ENCODE peak calls at places on chromosome 2, in seven cellular contexts. One of them, this sample, is unnamed.

GRCh38 chr2:197809064-197809463 is 4.7 kb downstream of the PLCL1 start:
- DNase-seq in HCT116: no peak
- DNase-seq in NT2/D1: no peak
- DNase-seq in H1: no peak
- DNase-seq in SK-N-SH: no peak
- DNase-seq in GM12878: no peak
- DNase-seq in K562: no peak
- DNase-seq in this sample: no peak

GRCh38 chr2:42192642-42193566 is 23.8 kb downstream of the EML4 start:
- DNase-seq in K562: no peak
- DNase-seq in SK-N-SH: no peak
- DNase-seq in NT2/D1: no peak
- DNase-seq in HCT116: no peak
- DNase-seq in GM12878: no peak
- DNase-seq in H1: no peak
- DNase-seq in this sample: no peak

GRCh38 chr2:149617476-149617875 is 29.9 kb upstream of the MMADHC start:
- DNase-seq in H1: no peak
- DNase-seq in SK-N-SH: no peak
- DNase-seq in K562: no peak
- DNase-seq in HCT116: no peak
- DNase-seq in GM12878: no peak
- DNase-seq in NT2/D1: no peak
- DNase-seq in this sample: no peak

GRCh38 chr2:176211110-176211509 is 22.6 kb downstream of the HOXD1 start:
- DNase-seq in NT2/D1: no peak
- DNase-seq in GM12878: no peak
- DNase-seq in K562: no peak
- DNase-seq in SK-N-SH: no peak
- DNase-seq in H1: no peak
- DNase-seq in HCT116: no peak
- DNase-seq in this sample: no peak

GRCh38 chr2:36380624-36381481 is 25.3 kb downstream of the CRIM1 start:
- DNase-seq in HCT116: no peak
- DNase-seq in SK-N-SH: peak; percentile 42
- DNase-seq in H1: no peak
- DNase-seq in NT2/D1: no peak
- DNase-seq in GM12878: no peak
- DNase-seq in K562: no peak
- DNase-seq in this sample: peak; percentile 99

GRCh38 chr2:41950440-41950960 is 97.3 kb upstream of the PKDCC start:
- DNase-seq in NT2/D1: no peak
- DNase-seq in SK-N-SH: no peak
- DNase-seq in H1: no peak
- DNase-seq in K562: no peak
- DNase-seq in HCT116: no peak
- DNase-seq in GM12878: no peak
- DNase-seq in this sample: no peak

GRCh38 chr2:47145466-47145865 is 9.6 kb downstream of the STPG4 start:
- DNase-seq in H1: no peak
- DNase-seq in SK-N-SH: no peak
- DNase-seq in GM12878: no peak
- DNase-seq in NT2/D1: no peak
- DNase-seq in HCT116: no peak
- DNase-seq in K562: no peak
- DNase-seq in this sample: no peak

GRCh38 chr2:169828141-169828811 is 1.0 kb downstream of the UBR3 start:
- DNase-seq in HCT116: no peak
- DNase-seq in H1: no peak
- DNase-seq in GM12878: peak; percentile 12
- DNase-seq in SK-N-SH: peak; percentile 76
- DNase-seq in NT2/D1: no peak
- DNase-seq in K562: peak; percentile 79
- DNase-seq in this sample: peak; percentile 62

GRCh38 chr2:88927142-88927541 is 235.7 kb downstream of the RPIA start:
- DNase-seq in HCT116: no peak
- DNase-seq in H1: no peak
- DNase-seq in SK-N-SH: no peak
- DNase-seq in NT2/D1: no peak
- DNase-seq in GM12878: no peak
- DNase-seq in K562: no peak
- DNase-seq in this sample: no peak

GRCh38 chr2:232310690-232311089 is 67.9 kb upstream of the ALPP start:
- DNase-seq in NT2/D1: no peak
- DNase-seq in K562: no peak
- DNase-seq in HCT116: no peak
- DNase-seq in SK-N-SH: no peak
- DNase-seq in GM12878: no peak
- DNase-seq in H1: no peak
- DNase-seq in this sample: no peak

GRCh38 chr2:145822892-145823534 is 1303.1 kb upstream of the ZEB2 start:
- DNase-seq in H1: no peak
- DNase-seq in GM12878: no peak
- DNase-seq in HCT116: no peak
- DNase-seq in SK-N-SH: no peak
- DNase-seq in K562: no peak
- DNase-seq in NT2/D1: no peak
- DNase-seq in this sample: peak; percentile 98

GRCh38 chr2:13240061-13240460 is 523.3 kb downstream of the TRIB2 start:
- DNase-seq in GM12878: no peak
- DNase-seq in H1: no peak
- DNase-seq in HCT116: no peak
- DNase-seq in SK-N-SH: no peak
- DNase-seq in K562: no peak
- DNase-seq in NT2/D1: no peak
- DNase-seq in this sample: no peak

GRCh38 chr2:217710218-217710565 is 292.6 kb downstream of the TNS1 start:
- DNase-seq in K562: no peak
- DNase-seq in NT2/D1: no peak
- DNase-seq in SK-N-SH: no peak
- DNase-seq in GM12878: no peak
- DNase-seq in HCT116: no peak
- DNase-seq in H1: no peak
- DNase-seq in this sample: no peak

GRCh38 chr2:41420872-41421271 is 626.9 kb upstream of the PKDCC start:
- DNase-seq in K562: no peak
- DNase-seq in H1: no peak
- DNase-seq in SK-N-SH: no peak
- DNase-seq in NT2/D1: no peak
- DNase-seq in HCT116: no peak
- DNase-seq in GM12878: no peak
- DNase-seq in this sample: no peak

GRCh38 chr2:181352158-181352557 is 105.0 kb upstream of the ITGA4 start:
- DNase-seq in HCT116: no peak
- DNase-seq in SK-N-SH: no peak
- DNase-seq in NT2/D1: no peak
- DNase-seq in GM12878: no peak
- DNase-seq in H1: no peak
- DNase-seq in K562: no peak
- DNase-seq in this sample: no peak

GRCh38 chr2:119111115-119111975 is 47.2 kb downstream of the C1QL2 start:
- DNase-seq in H1: no peak
- DNase-seq in NT2/D1: no peak
- DNase-seq in HCT116: peak; percentile 72
- DNase-seq in GM12878: no peak
- DNase-seq in SK-N-SH: no peak
- DNase-seq in K562: no peak
- DNase-seq in this sample: no peak

GRCh38 chr2:22273853-22274252 is 1111.1 kb upstream of the KLHL29 start:
- DNase-seq in H1: no peak
- DNase-seq in GM12878: no peak
- DNase-seq in NT2/D1: no peak
- DNase-seq in HCT116: no peak
- DNase-seq in K562: no peak
- DNase-seq in SK-N-SH: no peak
- DNase-seq in this sample: no peak

GRCh38 chr2:200199576-200200263 is 106.8 kb upstream of the SPATS2L start:
- DNase-seq in SK-N-SH: no peak
- DNase-seq in H1: no peak
- DNase-seq in K562: no peak
- DNase-seq in HCT116: no peak
- DNase-seq in NT2/D1: no peak
- DNase-seq in GM12878: no peak
- DNase-seq in this sample: no peak

GRCh38 chr2:69077224-69077953 is 64.4 kb downstream of the ANTXR1 start:
- DNase-seq in SK-N-SH: no peak
- DNase-seq in NT2/D1: no peak
- DNase-seq in K562: no peak
- DNase-seq in GM12878: no peak
- DNase-seq in H1: no peak
- DNase-seq in HCT116: no peak
- DNase-seq in this sample: no peak

GRCh38 chr2:60554649-60555065 is 1.2 kb upstream of the BCL11A start:
- DNase-seq in NT2/D1: no peak
- DNase-seq in H1: no peak
- DNase-seq in SK-N-SH: peak; percentile 52
- DNase-seq in HCT116: no peak
- DNase-seq in K562: peak; percentile 8
- DNase-seq in GM12878: no peak
- DNase-seq in this sample: no peak
- TF ChIP-seq YY1 in NT2/D1: no peak
- TF ChIP-seq YY1 in H1: no peak
- TF ChIP-seq YY1 in SK-N-SH: no peak
- TF ChIP-seq YY1 in HCT116: no peak
- TF ChIP-seq YY1 in K562: no peak
- TF ChIP-seq YY1 in GM12878: no peak
- TF ChIP-seq YY1 in this sample: no peak

GRCh38 chr2:55022486-55022885 is 27.8 kb downstream of the RTN4 start:
- DNase-seq in SK-N-SH: no peak
- DNase-seq in GM12878: no peak
- DNase-seq in NT2/D1: no peak
- DNase-seq in H1: no peak
- DNase-seq in K562: no peak
- DNase-seq in HCT116: no peak
- DNase-seq in this sample: no peak
- TF ChIP-seq YY1 in SK-N-SH: no peak
- TF ChIP-seq YY1 in GM12878: no peak
- TF ChIP-seq YY1 in NT2/D1: no peak
- TF ChIP-seq YY1 in H1: no peak
- TF ChIP-seq YY1 in K562: no peak
- TF ChIP-seq YY1 in HCT116: no peak
- TF ChIP-seq YY1 in this sample: no peak

GRCh38 chr2:108805032-108805431 is 18.5 kb downstream of the CCDC138 start:
- DNase-seq in GM12878: no peak
- DNase-seq in HCT116: no peak
- DNase-seq in NT2/D1: no peak
- DNase-seq in K562: no peak
- DNase-seq in SK-N-SH: no peak
- DNase-seq in H1: no peak
- DNase-seq in this sample: no peak
- TF ChIP-seq YY1 in GM12878: no peak
- TF ChIP-seq YY1 in HCT116: no peak
- TF ChIP-seq YY1 in NT2/D1: no peak
- TF ChIP-seq YY1 in K562: no peak
- TF ChIP-seq YY1 in SK-N-SH: no peak
- TF ChIP-seq YY1 in H1: no peak
- TF ChIP-seq YY1 in this sample: no peak

GRCh38 chr2:234138836-234139235 is 88.3 kb downstream of the SPP2 start:
- DNase-seq in SK-N-SH: no peak
- DNase-seq in H1: no peak
- DNase-seq in GM12878: no peak
- DNase-seq in HCT116: no peak
- DNase-seq in K562: no peak
- DNase-seq in NT2/D1: no peak
- DNase-seq in this sample: no peak

GRCh38 chr2:234139755-234140154 is 89.3 kb downstream of the SPP2 start:
- DNase-seq in NT2/D1: no peak
- DNase-seq in HCT116: no peak
- DNase-seq in SK-N-SH: no peak
- DNase-seq in GM12878: no peak
- DNase-seq in H1: no peak
- DNase-seq in K562: no peak
- DNase-seq in this sample: no peak

GRCh38 chr2:234135750-234136221 is 85.3 kb downstream of the SPP2 start:
- DNase-seq in K562: peak; percentile 36
- DNase-seq in HCT116: peak; percentile 73
- DNase-seq in NT2/D1: peak; percentile 82
- DNase-seq in GM12878: peak; percentile 5
- DNase-seq in SK-N-SH: peak; percentile 83
- DNase-seq in H1: peak; percentile 49
- DNase-seq in this sample: peak; percentile 64

GRCh38 chr2:234136461-234136860 is 86.0 kb downstream of the SPP2 start:
- DNase-seq in NT2/D1: no peak
- DNase-seq in HCT116: no peak
- DNase-seq in K562: no peak
- DNase-seq in SK-N-SH: no peak
- DNase-seq in GM12878: no peak
- DNase-seq in H1: no peak
- DNase-seq in this sample: no peak

DNA sequence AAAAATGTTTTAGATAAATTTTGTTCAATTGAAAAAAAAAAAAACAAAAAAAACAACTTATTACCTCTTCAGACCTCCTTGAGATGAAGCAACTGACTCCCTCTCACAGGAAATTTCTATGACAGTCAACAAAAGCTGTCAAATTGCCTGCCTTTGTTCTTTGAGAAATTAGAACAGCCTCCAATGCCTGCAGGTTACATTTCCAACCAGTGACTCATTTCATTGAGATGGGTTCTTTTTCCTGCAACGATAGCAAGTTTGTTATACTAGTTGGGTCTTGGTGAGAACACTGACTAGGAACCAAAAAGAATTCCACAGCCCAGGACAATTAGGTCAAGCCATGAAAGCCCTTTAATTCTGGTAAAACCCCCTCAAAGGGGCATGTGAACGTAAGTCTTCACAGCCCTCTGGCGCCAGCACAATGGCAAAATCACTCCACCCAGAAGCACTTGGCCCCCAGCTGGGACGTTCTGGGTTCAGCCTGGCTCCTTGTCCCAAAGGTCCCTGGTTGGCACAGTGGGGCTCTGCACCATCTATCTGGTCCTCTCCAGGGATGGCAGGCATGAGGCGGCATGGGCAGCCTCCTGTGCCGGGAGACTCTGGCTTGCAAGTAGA is 87.0 kb downstream of the SPP2 start:
- DNase-seq in SK-N-SH: no peak
- DNase-seq in GM12878: no peak
- DNase-seq in HCT116: no peak
- DNase-seq in H1: peak; percentile 1
- DNase-seq in K562: no peak
- DNase-seq in NT2/D1: peak; percentile 23
- DNase-seq in this sample: no peak
- TF ChIP-seq YY1 in SK-N-SH: no peak
- TF ChIP-seq YY1 in GM12878: no peak
- TF ChIP-seq YY1 in HCT116: no peak
- TF ChIP-seq YY1 in H1: no peak
- TF ChIP-seq YY1 in K562: no peak
- TF ChIP-seq YY1 in NT2/D1: no peak
- TF ChIP-seq YY1 in this sample: no peak

GRCh38 chr2:236657215-236657614 is 87.6 kb downstream of the ACKR3 start:
- DNase-seq in HCT116: no peak
- DNase-seq in K562: no peak
- DNase-seq in GM12878: no peak
- DNase-seq in NT2/D1: no peak
- DNase-seq in SK-N-SH: no peak
- DNase-seq in H1: no peak
- DNase-seq in this sample: no peak
- TF ChIP-seq YY1 in HCT116: no peak
- TF ChIP-seq YY1 in K562: no peak
- TF ChIP-seq YY1 in GM12878: no peak
- TF ChIP-seq YY1 in NT2/D1: no peak
- TF ChIP-seq YY1 in SK-N-SH: no peak
- TF ChIP-seq YY1 in H1: no peak
- TF ChIP-seq YY1 in this sample: no peak